ENCODE peak calls at places on chromosome 5, in six cellular contexts. E is stimulated activated CD8-positive, alpha-beta memory T cell treated with anti-CD3 and anti-CD28 coated beads, Interleukin-2, amount 100 ng/mL, for 1 hour; J is germinal center; F is AG04450; Y is GM13977; U is GM12891. I is an unnamed sample.

GRCh38 chr5:126866837-126867236 is 89.9 kb downstream of the LMNB1 start:
- DNase-seq in E (no peak), J (no peak), F (no peak), Y (no peak), U (no peak), I (no peak)

GRCh38 chr5:15103130-15103529 is 231.6 kb upstream of the ANKH start:
- DNase-seq in E (no peak), J (no peak), F (no peak), Y (no peak), U (no peak), I (no peak)

GRCh38 chr5:34930527-34930844 is 1.1 kb downstream of the DNAJC21 start:
- DNase-seq in E (no peak), J (no peak), F (no peak), Y (no peak), U (no peak), I (no peak)

GRCh38 chr5:142512680-142513042 is 173.2 kb downstream of the FGF1 start:
- DNase-seq in E (no peak), J (no peak), F (no peak), Y (no peak), U (no peak), I (no peak)

GRCh38 chr5:93349613-93350012 is 231.4 kb downstream of the NR2F1-AS1 start:
- DNase-seq in E (no peak), J (no peak), F (peak; percentile 13), Y (no peak), U (no peak), I (no peak)

GRCh38 chr5:79745255-79745654 is 55.6 kb downstream of the CMYA5 start:
- DNase-seq in E (no peak), J (no peak), F (no peak), Y (no peak), U (no peak), I (no peak)

GRCh38 chr5:109455598-109456096 is 45.9 kb upstream of the PJA2 start:
- DNase-seq in E (no peak), J (no peak), F (peak; percentile 73), Y (peak; percentile 67), U (peak; percentile 29), I (no peak)

GRCh38 chr5:149447373-149448367 is 68.6 kb upstream of the IL17B start:
- DNase-seq in E (no peak), J (no peak), F (no peak), Y (no peak), U (no peak), I (no peak)

GRCh38 chr5:138975098-138975847 is 100.1 kb upstream of the LRRTM2 start:
- DNase-seq in E (no peak), J (no peak), F (peak; percentile 34), Y (no peak), U (no peak), I (no peak)

GRCh38 chr5:66306105-66306843 is 162.2 kb downstream of the SREK1 start:
- DNase-seq in E (no peak), J (peak; percentile 61), F (peak; percentile 38), Y (peak; percentile 69), U (peak; percentile 35), I (no peak)